ENCODE peak calls at places on chromosomes 6 and 20, in four cellular contexts. U, F, H and J are unnamed samples.

GRCh38 chr6:56755040-56755439 is 112.4 kb upstream of the DST start:
- DNase-seq in U (no peak), F (no peak), H (no peak), J (no peak)

GRCh38 chr6:21539621-21540100 is 53.9 kb upstream of the SOX4 start:
- DNase-seq in U (no peak), F (no peak), H (no peak), J (no peak)

GRCh38 chr6:83378621-83379388 is 52.0 kb downstream of the ME1 start:
- DNase-seq in U (peak; percentile 15), F (no peak), H (peak; percentile 63), J (no peak)

GRCh38 chr6:162442675-162443074 is 284.9 kb downstream of the PRKN start:
- DNase-seq in U (peak; percentile 47), F (no peak), H (peak; percentile 0), J (no peak)

GRCh38 chr6:148193063-148193680 is 149.5 kb upstream of the SASH1 start:
- DNase-seq in U (no peak), F (no peak), H (no peak), J (no peak)

GRCh38 chr20:63552481-63553249 is 1.3 kb upstream of the FNDC11 start:
- DNase-seq in U (peak; percentile 86), F (no peak), H (no peak), J (no peak)

GRCh38 chr6:1526689-1527088 is 83.0 kb upstream of the FOXC1 start:
- DNase-seq in U (no peak), F (no peak), H (peak; percentile 27), J (no peak)

GRCh38 chr20:2865101-2865500 is 8.2 kb upstream of the PTPRA start:
- DNase-seq in U (no peak), F (no peak), H (no peak), J (no peak)

GRCh38 chr20:24648919-24649318 is 179.5 kb downstream of the SYNDIG1 start:
- DNase-seq in U (no peak), F (no peak), H (no peak), J (no peak)

GRCh38 chr6:76342611-76343160 is 270.2 kb upstream of the IMPG1 start:
- DNase-seq in U (no peak), F (no peak), H (no peak), J (no peak)

GRCh38 chr20:22579119-22579427 is 5.3 kb downstream of the FOXA2 start:
- DNase-seq in U (no peak), F (no peak), H (no peak), J (no peak)

GRCh38 chr6:47247227-47247797 is 62.4 kb downstream of the TNFRSF21 start:
- DNase-seq in U (peak; percentile 75), F (no peak), H (peak; percentile 49), J (no peak)

GRCh38 chr6:165486183-165487137 is 176.6 kb downstream of the PDE10A start:
- DNase-seq in U (no peak), F (no peak), H (peak; percentile 61), J (no peak)

GRCh38 chr6:28811873-28812272 is 111.9 kb downstream of the TRIM27 start:
- DNase-seq in U (peak; percentile 55), F (no peak), H (no peak), J (no peak)

GRCh38 chr6:100464910-100465700 is at the start of gene SIM1:
- DNase-seq in U (peak; percentile 77), F (no peak), H (peak; percentile 87), J (no peak)

GRCh38 chr6:37004044-37004984 is 1.1 kb upstream of the FGD2 start:
- DNase-seq in U (peak; percentile 32), F (no peak), H (no peak), J (no peak)

GRCh38 chr20:35654415-35654814 is 10.3 kb downstream of the CPNE1 start:
- DNase-seq in U (no peak), F (no peak), H (no peak), J (no peak)

GRCh38 chr6:96939019-96939805 is 14.7 kb downstream of the KLHL32 start:
- DNase-seq in U (no peak), F (no peak), H (peak; percentile 54), J (no peak)

GRCh38 chr20:57396212-57396611 is 5.0 kb downstream of the RBM38 start:
- DNase-seq in U (no peak), F (no peak), H (no peak), J (no peak)

GRCh38 chr6:4805553-4806307 is 29.5 kb downstream of the CDYL start:
- DNase-seq in U (peak; percentile 52), F (no peak), H (peak; percentile 45), J (no peak)

GRCh38 chr6:127933852-127934840 is 33.3 kb upstream of the THEMIS start:
- DNase-seq in U (no peak), F (peak; percentile 5), H (no peak), J (peak; percentile 77)

GRCh38 chr6:157997893-157998608 is 16.4 kb downstream of the SYNJ2 start:
- DNase-seq in U (no peak), F (no peak), H (no peak), J (no peak)

GRCh38 chr6:79072640-79073181 is 5.3 kb downstream of the PHIP start:
- DNase-seq in U (no peak), F (no peak), H (no peak), J (no peak)

GRCh38 chr6:100435299-100435698 is 29.4 kb downstream of the SIM1 start:
- DNase-seq in U (no peak), F (no peak), H (no peak), J (no peak)

GRCh38 chr6:89530982-89531381 is 98.0 kb downstream of the ANKRD6 start:
- DNase-seq in U (no peak), F (no peak), H (no peak), J (no peak)

GRCh38 chr6:26086214-26086613 is 1.0 kb upstream of the HFE start:
- DNase-seq in U (no peak), F (no peak), H (no peak), J (peak; percentile 72)

GRCh38 chr6:48765352-48765961 is 654.5 kb upstream of the PTCHD4 start:
- DNase-seq in U (peak; percentile 60), F (no peak), H (peak; percentile 83), J (no peak)

GRCh38 chr6:128479048-128479666 is 41.2 kb downstream of the PTPRK start:
- DNase-seq in U (no peak), F (no peak), H (no peak), J (no peak)

GRCh38 chr20:35956616-35957015 is 2.3 kb upstream of the SCAND1 start:
- DNase-seq in U (no peak), F (no peak), H (no peak), J (no peak)

GRCh38 chr6:166600932-166601331 is 14.5 kb upstream of the RAMACL start:
- DNase-seq in U (no peak), F (no peak), H (no peak), J (no peak)

GRCh38 chr6:24405262-24405661 is 2.5 kb downstream of the MRS2 start:
- DNase-seq in U (no peak), F (no peak), H (no peak), J (no peak)
- H3K4me3 ChIP-seq in U (peak overlapping the region; percentile 21), F (no peak overlapping the region), H (no peak overlapping the region), J (no peak overlapping the region)

GRCh38 chr6:137738931-137739504 is 128.0 kb upstream of the TNFAIP3 start:
- DNase-seq in U (no peak), F (no peak), H (no peak), J (no peak)

GRCh38 chr6:137739544-137739943 is 127.5 kb upstream of the TNFAIP3 start:
- DNase-seq in U (no peak), F (no peak), H (no peak), J (no peak)

GRCh38 chr6:137738197-137738596 is 128.9 kb upstream of the TNFAIP3 start:
- DNase-seq in U (peak; percentile 41), F (no peak), H (peak; percentile 74), J (no peak)

GRCh38 chr6:137740967-137741761 is 125.9 kb upstream of the TNFAIP3 start:
- DNase-seq in U (no peak), F (no peak), H (no peak), J (no peak)

DNA sequence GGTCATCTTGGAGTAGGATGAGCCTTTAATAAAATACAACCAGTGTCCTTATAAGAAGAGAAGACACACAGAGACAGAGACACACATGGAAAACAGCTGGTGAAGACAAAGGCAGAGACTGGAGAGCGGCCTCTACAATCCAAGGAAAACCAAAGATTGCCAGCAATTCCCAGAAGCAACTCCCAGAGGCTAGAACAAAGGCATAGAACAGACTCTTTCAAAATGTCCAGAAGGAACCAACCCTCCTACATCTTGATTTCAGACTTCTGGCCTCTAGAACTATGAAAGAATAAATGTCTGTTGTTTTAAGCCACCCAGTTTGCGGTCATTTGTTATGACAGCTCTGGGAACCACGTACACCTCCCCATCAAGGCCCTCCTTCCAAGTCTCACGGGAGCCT is 126.7 kb upstream of the TNFAIP3 start:
- DNase-seq in U (no peak), F (no peak), H (no peak), J (no peak)
- H3K4me3 ChIP-seq in U (no peak overlapping the region), F (no peak overlapping the region), H (no peak overlapping the region), J (no peak overlapping the region)

DNA sequence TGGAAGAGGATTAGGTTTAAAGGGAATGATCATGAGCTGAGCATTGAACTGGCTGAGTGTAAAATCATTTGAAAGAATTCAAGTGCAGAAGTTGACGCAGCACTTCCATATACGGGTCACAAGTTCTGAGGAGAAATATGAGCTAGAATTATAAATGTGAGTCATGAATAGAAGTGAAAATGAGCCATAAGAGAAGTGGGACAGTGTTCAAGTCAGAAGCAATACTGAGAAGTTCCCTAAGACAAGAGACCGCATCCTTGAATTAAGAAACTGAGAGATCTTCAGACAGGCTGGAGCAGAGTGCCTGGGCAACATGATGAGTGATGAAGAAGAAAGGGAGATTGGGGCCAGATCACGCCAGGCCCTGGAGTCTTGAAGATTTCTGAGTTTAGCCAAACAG is 209.7 kb downstream of the TBX18 start:
- DNase-seq in U (no peak), F (no peak), H (no peak), J (no peak)
- H3K4me3 ChIP-seq in U (no peak overlapping the region), F (no peak overlapping the region), H (no peak overlapping the region), J (no peak overlapping the region)

GRCh38 chr6:35019171-35019570 is 122.0 kb downstream of the TCP11 start:
- DNase-seq in U (no peak), F (no peak), H (no peak), J (no peak)

GRCh38 chr6:35018746-35019145 is 122.4 kb downstream of the TCP11 start:
- DNase-seq in U (no peak), F (no peak), H (no peak), J (no peak)

GRCh38 chr6:35017461-35018183 is 123.5 kb downstream of the TCP11 start:
- DNase-seq in U (no peak), F (no peak), H (peak; percentile 56), J (no peak)

GRCh38 chr6:35016417-35017221 is 124.5 kb downstream of the TCP11 start:
- DNase-seq in U (no peak), F (no peak), H (peak; percentile 55), J (no peak)

DNA sequence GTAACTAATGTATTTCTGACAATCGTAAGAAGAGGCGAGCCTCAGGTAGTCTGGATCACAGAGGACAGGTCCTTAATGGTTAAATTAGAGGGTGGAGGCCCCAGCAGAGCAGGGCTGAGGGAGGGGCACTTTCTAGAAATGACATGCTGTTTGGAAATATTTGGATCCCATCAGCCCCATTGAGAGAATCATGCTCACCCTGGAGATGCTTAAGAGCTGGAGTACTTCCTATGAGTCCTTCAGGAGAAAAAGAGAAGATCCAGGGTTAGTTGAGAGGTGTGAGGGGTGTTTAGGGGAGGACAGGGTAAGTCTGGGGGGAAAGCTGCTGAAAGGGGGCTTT is 123.0 kb downstream of the TCP11 start:
- DNase-seq in U (no peak), F (no peak), H (no peak), J (no peak)
- H3K4me3 ChIP-seq in U (no peak overlapping the region), F (no peak overlapping the region), H (no peak overlapping the region), J (no peak overlapping the region)